ENCODE peak calls at places on chromosome 12, in four cellular contexts. M, Q, T and D are unnamed samples.

GRCh38 chr12:111758120-111758561 is 8.6 kb upstream of the ALDH2 start:
- DNase-seq in M (no peak), T (no peak), Q (peak), D (no peak)

GRCh38 chr12:4900327-4900726 is 9.4 kb upstream of the KCNA1 start:
- DNase-seq in Q (no peak), T (no peak), M (no peak), D (no peak)

GRCh38 chr12:40202095-40203059 is 22.4 kb upstream of the LRRK2 start:
- DNase-seq in M (no peak), T (no peak), Q (no peak), D (no peak)

GRCh38 chr12:97943359-97943758 is 480.8 kb downstream of the RMST start:
- DNase-seq in T (no peak), Q (no peak), M (no peak), D (no peak)

GRCh38 chr12:82638324-82638723 is 48.4 kb upstream of the TMTC2 start:
- DNase-seq in Q (no peak), M (no peak), T (no peak), D (no peak)

GRCh38 chr12:95790025-95790911 is at the start of gene NTN4:
- DNase-seq in M (no peak), Q (peak), T (no peak), D (peak)

GRCh38 chr12:100239589-100239988 is 27.3 kb downstream of the DEPDC4 start:
- DNase-seq in M (no peak), T (no peak), Q (no peak), D (no peak)

GRCh38 chr12:23028158-23028802 is 403.3 kb downstream of the ETNK1 start:
- DNase-seq in Q (no peak), M (no peak), T (no peak), D (no peak)

GRCh38 chr12:51922762-51923505 is 15.6 kb downstream of the ACVRL1 start:
- DNase-seq in Q (no peak), T (no peak), M (no peak), D (no peak)

GRCh38 chr12:3168775-3169221 is 91.6 kb downstream of the TSPAN9 start:
- DNase-seq in M (no peak), T (peak), Q (no peak), D (peak)

GRCh38 chr12:30992381-30992780 is 65.8 kb downstream of the TSPAN11 start:
- DNase-seq in Q (no peak), M (no peak), T (no peak), D (no peak)

GRCh38 chr12:31574803-31575573 is 15.9 kb downstream of the DENND5B start:
- DNase-seq in T (no peak), M (peak), Q (no peak), D (no peak)

GRCh38 chr12:71460318-71460717 is 20.7 kb downstream of the LGR5 start:
- DNase-seq in M (no peak), Q (no peak), T (no peak), D (no peak)

GRCh38 chr12:31832740-31833540 is 104.1 kb upstream of the AMN1 start:
- DNase-seq in M (no peak), Q (no peak), T (no peak), D (no peak)

DNA sequence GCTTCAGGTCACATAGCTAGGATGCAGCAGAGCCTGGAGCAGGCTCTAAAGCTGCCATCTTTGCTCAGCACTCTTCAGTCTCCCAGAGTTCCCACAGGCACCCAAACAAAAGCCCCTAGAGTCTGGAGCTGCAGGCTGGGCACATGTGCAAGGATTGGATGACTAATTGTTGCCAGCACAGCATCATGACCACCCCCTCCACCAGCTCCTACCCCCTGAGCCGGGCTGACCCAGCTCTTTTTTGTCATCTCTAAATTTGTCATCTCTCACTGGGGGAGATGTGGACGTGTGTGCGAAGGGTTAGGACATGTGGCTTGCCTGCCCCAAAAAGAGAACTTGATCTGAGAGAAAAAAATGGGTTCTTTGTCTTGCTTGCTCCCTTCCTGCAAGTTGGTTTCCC is 4.3 kb upstream of the MMP19 start:
- DNase-seq in M (no peak), Q (no peak), T (no peak), D (no peak)
- TF ChIP-seq ELF4 in M (no peak), Q (no peak), T (no peak), D (no peak)

GRCh38 chr12:67472551-67472950 is 176.0 kb upstream of the DYRK2 start:
- DNase-seq in M (no peak), Q (no peak), T (no peak), D (no peak)

GRCh38 chr12:67471810-67472209 is 176.7 kb upstream of the DYRK2 start:
- DNase-seq in T (no peak), M (no peak), Q (no peak), D (no peak)

GRCh38 chr12:67477682-67478265 is 170.8 kb upstream of the DYRK2 start:
- DNase-seq in T (no peak), Q (no peak), M (no peak), D (no peak)

GRCh38 chr12:67474934-67475620 is 173.5 kb upstream of the DYRK2 start:
- DNase-seq in T (no peak), Q (no peak), M (no peak), D (no peak)

GRCh38 chr12:67475725-67476124 is 172.8 kb upstream of the DYRK2 start:
- DNase-seq in T (no peak), Q (no peak), M (no peak), D (no peak)
- TF ChIP-seq ELF4 in T (no peak), Q (no peak), M (no peak), D (no peak)

GRCh38 chr12:93970892-93971688 is 177.3 kb upstream of the PLXNC1 start:
- DNase-seq in M (no peak), T (peak), Q (no peak), D (no peak)
- TF ChIP-seq ELF4 in M (no peak), T (no peak), Q (no peak), D (no peak)

GRCh38 chr12:109998904-109999648 is at the start of gene ANKRD13A:
- DNase-seq in M (peak), T (peak), Q (peak), D (peak)
- TF ChIP-seq ELF4 in M (no peak), T (peak), Q (no peak), D (peak)

DNA sequence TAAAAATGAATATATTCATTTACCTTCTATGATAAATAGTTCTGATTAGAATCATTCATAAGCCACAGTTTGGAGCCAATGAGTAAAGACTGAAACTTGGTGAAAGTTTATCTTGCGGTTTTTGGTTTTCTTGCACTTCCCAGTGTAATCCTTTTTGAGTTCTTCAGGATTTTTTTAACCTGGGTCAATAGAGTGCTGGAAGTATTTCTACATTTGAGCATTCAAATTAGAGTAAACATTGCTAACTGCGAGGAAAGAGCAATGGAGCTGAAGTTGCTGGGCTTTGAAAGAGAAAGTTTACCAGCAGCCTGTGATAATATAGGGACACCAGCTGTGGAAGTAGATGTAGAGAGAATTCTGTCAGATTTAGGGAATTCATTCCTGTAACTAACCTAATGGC is 30.3 kb downstream of the ANO6 start:
- DNase-seq in M (no peak), Q (no peak), T (no peak), D (no peak)
- TF ChIP-seq ELF4 in M (no peak), Q (no peak), T (no peak), D (no peak)

GRCh38 chr12:116508145-116509121 is 50.7 kb upstream of the MAP1LC3B2 start:
- DNase-seq in Q (peak), T (peak), M (no peak), D (no peak)
- TF ChIP-seq ELF4 in Q (no peak), T (no peak), M (no peak), D (no peak)

GRCh38 chr12:44972746-44973421 is 78.0 kb downstream of the DBX2 start:
- DNase-seq in Q (peak), T (no peak), M (peak), D (peak)
- TF ChIP-seq ELF4 in Q (no peak), T (no peak), M (no peak), D (no peak)

DNA sequence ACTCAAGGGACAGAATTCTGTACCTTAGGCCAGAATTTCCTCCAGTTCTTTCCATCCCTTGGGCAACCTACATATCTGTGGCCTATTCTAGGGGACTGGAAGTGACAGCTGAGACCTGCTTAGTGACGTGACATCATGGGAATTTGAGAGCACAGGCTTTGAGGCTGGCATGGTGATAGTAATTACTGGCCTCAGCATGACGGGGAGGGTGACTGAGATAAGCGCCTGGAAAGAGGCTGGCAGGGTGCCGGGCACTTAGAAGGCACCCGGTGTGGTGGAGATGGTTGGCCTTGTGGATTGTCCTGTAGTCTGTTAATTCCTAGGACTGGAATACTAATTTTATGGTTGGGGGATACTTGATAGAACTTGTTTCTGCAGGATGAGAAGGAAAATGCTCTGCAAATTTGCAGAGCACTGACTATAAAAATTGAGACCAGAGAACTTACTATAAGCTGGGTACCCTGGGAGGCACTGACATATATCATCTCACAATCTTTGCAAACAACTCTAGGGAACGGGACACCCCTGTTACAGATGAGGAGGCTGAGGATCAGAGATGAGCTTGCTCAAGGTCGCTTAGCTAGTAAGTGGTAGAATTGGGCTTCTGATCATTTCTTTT is 42.2 kb upstream of the TBX3 start:
- DNase-seq in T (no peak), M (no peak), Q (no peak), D (no peak)
- TF ChIP-seq ELF4 in T (no peak), M (no peak), Q (no peak), D (no peak)